ENCODE peak calls at places on chromosome 10, in five cellular contexts. One of them, this sample, is unnamed.
A peak's percentile ranks its signal among the peaks of the same experiment; 100 is the strongest.

GRCh38 chr10:18230794-18231193 is 90.6 kb downstream of the CACNB2 start:
- DNase-seq in WERI-Rb-1: no peak
- DNase-seq in cardiac fibroblast: no peak
- DNase-seq in neural progenitor cell: no peak
- DNase-seq in A549: no peak
- DNase-seq in this sample: peak; percentile 57

GRCh38 chr10:6607778-6608177 is 27.7 kb upstream of the PRKCQ start:
- DNase-seq in WERI-Rb-1: no peak
- DNase-seq in cardiac fibroblast: peak; percentile 19
- DNase-seq in neural progenitor cell: no peak
- DNase-seq in A549: no peak
- DNase-seq in this sample: no peak

GRCh38 chr10:113471241-113471996 is 81.4 kb upstream of the HABP2 start:
- DNase-seq in WERI-Rb-1: no peak
- DNase-seq in cardiac fibroblast: no peak
- DNase-seq in neural progenitor cell: no peak
- DNase-seq in A549: no peak
- DNase-seq in this sample: no peak

GRCh38 chr10:6095810-6096209 is 7.0 kb downstream of the RBM17 start:
- DNase-seq in WERI-Rb-1: no peak
- DNase-seq in cardiac fibroblast: no peak
- DNase-seq in neural progenitor cell: no peak
- DNase-seq in A549: no peak
- DNase-seq in this sample: no peak

GRCh38 chr10:126153686-126154628 is 234.3 kb downstream of the ADAM12 start:
- DNase-seq in WERI-Rb-1: no peak
- DNase-seq in cardiac fibroblast: peak; percentile 79
- DNase-seq in neural progenitor cell: peak; percentile 68
- DNase-seq in A549: no peak
- DNase-seq in this sample: peak; percentile 19

GRCh38 chr10:49115015-49115795 is at the start of gene VSTM4:
- DNase-seq in WERI-Rb-1: peak; percentile 30
- DNase-seq in cardiac fibroblast: peak; percentile 54
- DNase-seq in neural progenitor cell: peak; percentile 82
- DNase-seq in A549: no peak
- DNase-seq in this sample: peak; percentile 62

GRCh38 chr10:59885430-59886134 is 20.8 kb downstream of the CCDC6 start:
- DNase-seq in WERI-Rb-1: no peak
- DNase-seq in cardiac fibroblast: no peak
- DNase-seq in neural progenitor cell: no peak
- DNase-seq in A549: no peak
- DNase-seq in this sample: no peak

GRCh38 chr10:98029149-98030092 is 1.0 kb downstream of the CRTAC1 start:
- DNase-seq in WERI-Rb-1: no peak
- DNase-seq in cardiac fibroblast: no peak
- DNase-seq in neural progenitor cell: peak; percentile 60
- DNase-seq in A549: no peak
- DNase-seq in this sample: no peak

GRCh38 chr10:97534746-97535367 is 36.1 kb downstream of the UBTD1 start:
- DNase-seq in WERI-Rb-1: peak; percentile 57
- DNase-seq in cardiac fibroblast: peak; percentile 52
- DNase-seq in neural progenitor cell: peak; percentile 62
- DNase-seq in A549: peak; percentile 67
- DNase-seq in this sample: peak; percentile 52

GRCh38 chr10:52786098-52786497 is 13.5 kb upstream of the MBL2 start:
- DNase-seq in WERI-Rb-1: no peak
- DNase-seq in cardiac fibroblast: no peak
- DNase-seq in neural progenitor cell: no peak
- DNase-seq in A549: no peak
- DNase-seq in this sample: no peak

GRCh38 chr10:49512121-49512809 is 26.7 kb downstream of the ERCC6 start:
- DNase-seq in WERI-Rb-1: peak; percentile 6
- DNase-seq in cardiac fibroblast: peak; percentile 62
- DNase-seq in neural progenitor cell: peak; percentile 55
- DNase-seq in A549: peak; percentile 7
- DNase-seq in this sample: peak; percentile 67

GRCh38 chr10:50740351-50740688 is 584 bp downstream of the ASAH2B start:
- DNase-seq in WERI-Rb-1: no peak
- DNase-seq in cardiac fibroblast: peak; percentile 65
- DNase-seq in neural progenitor cell: peak; percentile 6
- DNase-seq in A549: peak; percentile 5
- DNase-seq in this sample: peak; percentile 86

GRCh38 chr10:24579911-24580310 is 143.8 kb downstream of the ARHGAP21 start:
- DNase-seq in WERI-Rb-1: no peak
- DNase-seq in cardiac fibroblast: no peak
- DNase-seq in neural progenitor cell: peak; percentile 73
- DNase-seq in A549: no peak
- DNase-seq in this sample: peak; percentile 30

GRCh38 chr10:75137533-75138438 is 26.3 kb downstream of the SAMD8 start:
- DNase-seq in WERI-Rb-1: no peak
- DNase-seq in cardiac fibroblast: peak; percentile 29
- DNase-seq in neural progenitor cell: no peak
- DNase-seq in A549: peak; percentile 44
- DNase-seq in this sample: peak; percentile 37

GRCh38 chr10:92760609-92761008 is 70.9 kb downstream of the HHEX start:
- DNase-seq in WERI-Rb-1: no peak
- DNase-seq in cardiac fibroblast: peak; percentile 59
- DNase-seq in neural progenitor cell: no peak
- DNase-seq in A549: no peak
- DNase-seq in this sample: peak; percentile 71

GRCh38 chr10:99672884-99673283 is 13.6 kb downstream of the ENTPD7 start:
- DNase-seq in WERI-Rb-1: no peak
- DNase-seq in cardiac fibroblast: no peak
- DNase-seq in neural progenitor cell: no peak
- DNase-seq in A549: no peak
- DNase-seq in this sample: no peak

GRCh38 chr10:118971187-118971586 is 58.3 kb upstream of the NANOS1 start:
- DNase-seq in WERI-Rb-1: no peak
- DNase-seq in cardiac fibroblast: peak; percentile 16
- DNase-seq in neural progenitor cell: no peak
- DNase-seq in A549: no peak
- DNase-seq in this sample: no peak

GRCh38 chr10:61642692-61643091 is 20.0 kb upstream of the CABCOCO1 start:
- DNase-seq in WERI-Rb-1: no peak
- DNase-seq in cardiac fibroblast: peak; percentile 90
- DNase-seq in neural progenitor cell: no peak
- DNase-seq in A549: no peak
- DNase-seq in this sample: peak; percentile 82

GRCh38 chr10:44389150-44389549 is 4.3 kb upstream of the CXCL12 start:
- DNase-seq in WERI-Rb-1: no peak
- DNase-seq in cardiac fibroblast: no peak
- DNase-seq in neural progenitor cell: no peak
- DNase-seq in A549: no peak
- DNase-seq in this sample: no peak

GRCh38 chr10:100282907-100283306 is 3.6 kb downstream of the BLOC1S2 start:
- DNase-seq in WERI-Rb-1: no peak
- DNase-seq in cardiac fibroblast: no peak
- DNase-seq in neural progenitor cell: no peak
- DNase-seq in A549: no peak
- DNase-seq in this sample: no peak

GRCh38 chr10:86401588-86402282 is 35.1 kb upstream of the GRID1 start:
- DNase-seq in WERI-Rb-1: no peak
- DNase-seq in cardiac fibroblast: no peak
- DNase-seq in neural progenitor cell: peak; percentile 38
- DNase-seq in A549: peak; percentile 47
- DNase-seq in this sample: peak; percentile 37
- H3K4me3 ChIP-seq in WERI-Rb-1: peak overlapping the region; percentile 83
- H3K4me3 ChIP-seq in cardiac fibroblast: peak overlapping the region; percentile 66
- H3K4me3 ChIP-seq in neural progenitor cell: peak overlapping the region; percentile 48
- H3K4me3 ChIP-seq in A549: peak overlapping the region; percentile 78
- H3K4me3 ChIP-seq in this sample: peak overlapping the region; percentile 71

GRCh38 chr10:17101910-17102266 is 27.7 kb downstream of the CUBN start:
- DNase-seq in WERI-Rb-1: no peak
- DNase-seq in cardiac fibroblast: no peak
- DNase-seq in neural progenitor cell: no peak
- DNase-seq in A549: no peak
- DNase-seq in this sample: no peak
- TF ChIP-seq CTCF in WERI-Rb-1: no peak
- TF ChIP-seq CTCF in cardiac fibroblast: no peak
- TF ChIP-seq CTCF in neural progenitor cell: no peak
- TF ChIP-seq CTCF in A549: no peak
- TF ChIP-seq CTCF in this sample: no peak

GRCh38 chr10:14569274-14570060 is 205.2 kb downstream of the FAM107B start:
- DNase-seq in WERI-Rb-1: no peak
- DNase-seq in cardiac fibroblast: no peak
- DNase-seq in neural progenitor cell: no peak
- DNase-seq in A549: no peak
- DNase-seq in this sample: no peak
- H3K4me3 ChIP-seq in WERI-Rb-1: no peak overlapping the region
- H3K4me3 ChIP-seq in cardiac fibroblast: no peak overlapping the region
- H3K4me3 ChIP-seq in neural progenitor cell: no peak overlapping the region
- H3K4me3 ChIP-seq in A549: no peak overlapping the region
- H3K4me3 ChIP-seq in this sample: no peak overlapping the region

GRCh38 chr10:103882285-103883007 is 27.1 kb upstream of the SH3PXD2A start:
- DNase-seq in WERI-Rb-1: no peak
- DNase-seq in cardiac fibroblast: no peak
- DNase-seq in neural progenitor cell: no peak
- DNase-seq in A549: no peak
- DNase-seq in this sample: no peak

GRCh38 chr10:103885617-103886016 is 30.2 kb upstream of the SH3PXD2A start:
- DNase-seq in WERI-Rb-1: no peak
- DNase-seq in cardiac fibroblast: peak; percentile 28
- DNase-seq in neural progenitor cell: no peak
- DNase-seq in A549: no peak
- DNase-seq in this sample: peak; percentile 96

GRCh38 chr10:103881420-103882284 is 26.3 kb upstream of the SH3PXD2A start:
- DNase-seq in WERI-Rb-1: no peak
- DNase-seq in cardiac fibroblast: no peak
- DNase-seq in neural progenitor cell: no peak
- DNase-seq in A549: no peak
- DNase-seq in this sample: no peak

GRCh38 chr10:103888113-103888841 is 29.7 kb downstream of the STN1 start:
- DNase-seq in WERI-Rb-1: no peak
- DNase-seq in cardiac fibroblast: peak; percentile 86
- DNase-seq in neural progenitor cell: no peak
- DNase-seq in A549: peak; percentile 72
- DNase-seq in this sample: peak; percentile 91

DNA sequence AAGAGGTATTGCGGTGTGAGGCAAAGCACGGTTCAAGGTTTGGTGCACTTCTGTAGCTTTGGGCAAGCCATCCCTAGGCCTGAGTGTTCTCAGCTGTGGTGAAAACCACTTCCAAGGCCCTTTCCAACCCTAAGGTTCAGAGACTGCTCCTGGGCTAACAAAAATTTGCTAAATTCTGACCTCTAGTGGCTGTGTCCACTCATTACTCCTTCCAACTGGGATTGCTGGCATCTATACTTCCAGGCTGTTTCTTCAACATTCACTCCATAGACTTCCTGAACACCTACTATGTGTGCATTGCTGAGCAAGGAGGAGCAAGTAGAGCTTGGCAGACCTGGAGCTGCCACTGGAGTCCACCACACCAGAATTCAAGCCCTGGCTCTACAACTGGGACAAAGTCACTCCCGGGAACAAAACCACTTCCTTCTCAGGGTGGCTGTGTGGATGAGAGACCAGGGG is 29.3 kb upstream of the SH3PXD2A start:
- DNase-seq in WERI-Rb-1: peak; percentile 59
- DNase-seq in cardiac fibroblast: peak; percentile 75
- DNase-seq in neural progenitor cell: peak; percentile 67
- DNase-seq in A549: peak; percentile 76
- DNase-seq in this sample: peak; percentile 73
- TF ChIP-seq CTCF in WERI-Rb-1: peak; percentile 70
- TF ChIP-seq CTCF in cardiac fibroblast: peak; percentile 77
- TF ChIP-seq CTCF in neural progenitor cell: peak; percentile 83
- TF ChIP-seq CTCF in A549: peak; percentile 87
- TF ChIP-seq CTCF in this sample: peak; percentile 79

DNA sequence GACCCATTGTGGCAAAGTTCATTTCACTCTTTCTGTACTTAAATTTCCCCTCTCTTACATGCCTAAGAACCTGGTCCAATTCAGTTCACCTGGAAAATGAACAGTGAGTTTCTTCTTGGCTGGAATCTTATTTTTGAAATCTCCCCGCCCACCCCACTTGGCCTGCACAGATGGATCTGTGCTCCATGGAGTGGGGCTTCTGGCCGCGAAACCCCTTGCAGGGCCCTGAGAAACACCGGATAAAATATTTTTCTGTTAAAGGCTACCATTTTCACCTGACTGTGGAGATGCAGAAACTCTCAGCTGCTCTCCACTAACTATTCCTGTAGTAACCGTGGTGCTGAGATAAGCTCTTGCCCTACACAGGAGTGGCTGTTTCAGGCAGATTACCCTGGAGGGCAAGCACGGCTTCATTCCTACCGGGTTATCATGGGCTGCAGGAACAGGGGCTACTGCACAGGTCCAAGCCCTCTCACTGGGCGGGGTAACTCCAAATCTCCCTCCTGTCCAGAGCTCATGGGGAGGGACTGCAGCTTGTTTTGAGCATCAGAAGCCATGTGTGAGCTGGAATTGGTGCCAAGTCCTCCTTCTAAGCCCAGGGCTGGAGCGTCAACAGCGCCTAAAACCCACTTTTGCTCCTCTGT is 118.9 kb downstream of the PRPF18 start:
- DNase-seq in WERI-Rb-1: no peak
- DNase-seq in cardiac fibroblast: peak; percentile 56
- DNase-seq in neural progenitor cell: no peak
- DNase-seq in A549: no peak
- DNase-seq in this sample: no peak
- H3K4me3 ChIP-seq in WERI-Rb-1: no peak overlapping the region
- H3K4me3 ChIP-seq in cardiac fibroblast: peak overlapping the region; percentile 75
- H3K4me3 ChIP-seq in neural progenitor cell: peak overlapping the region; percentile 46
- H3K4me3 ChIP-seq in A549: no peak overlapping the region
- H3K4me3 ChIP-seq in this sample: peak overlapping the region; percentile 57

DNA sequence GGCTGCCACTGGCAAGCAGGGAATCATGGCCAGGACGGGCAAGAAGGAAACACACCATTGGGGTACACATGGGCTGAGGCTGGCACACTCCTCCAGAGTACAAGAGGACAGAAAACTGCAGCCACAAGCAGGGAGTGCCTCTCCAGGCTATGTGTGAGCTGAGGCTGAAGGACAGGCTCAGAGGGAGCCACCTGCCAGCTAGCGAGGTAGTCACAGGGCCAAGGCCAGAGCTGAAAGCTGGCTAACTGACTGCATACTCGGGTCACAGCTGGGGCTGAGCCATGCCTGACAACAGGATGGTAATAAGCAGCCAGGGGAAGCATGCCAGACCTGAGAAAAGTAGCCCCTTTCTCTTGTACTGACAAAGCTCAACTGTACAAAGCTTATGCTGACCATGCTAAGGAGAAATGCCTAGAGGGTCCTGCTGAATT is 52.0 kb downstream of the KIF5B start:
- DNase-seq in WERI-Rb-1: peak; percentile 7
- DNase-seq in cardiac fibroblast: no peak
- DNase-seq in neural progenitor cell: no peak
- DNase-seq in A549: no peak
- DNase-seq in this sample: peak; percentile 15
- TF ChIP-seq CTCF in WERI-Rb-1: no peak
- TF ChIP-seq CTCF in cardiac fibroblast: no peak
- TF ChIP-seq CTCF in neural progenitor cell: no peak
- TF ChIP-seq CTCF in A549: no peak
- TF ChIP-seq CTCF in this sample: no peak